ENCODE peak calls at places on chromosomes 4 and X, in six cellular contexts. One of them, this sample, is unnamed.

GRCh38 chrX:40152173-40152705 is 54.5 kb upstream of the BCOR start:
- DNase-seq in tibial nerve: no peak
- DNase-seq in uterus: no peak
- DNase-seq in stomach: peak; percentile 55
- DNase-seq in mesenchymal stem cell: peak; percentile 49
- DNase-seq in CD4-positive, alpha-beta T cell: no peak
- DNase-seq in this sample: no peak

GRCh38 chr4:54513741-54514140 is 144.0 kb upstream of the KIT start:
- DNase-seq in tibial nerve: no peak
- DNase-seq in mesenchymal stem cell: no peak
- DNase-seq in stomach: no peak
- DNase-seq in uterus: no peak
- DNase-seq in CD4-positive, alpha-beta T cell: no peak
- DNase-seq in this sample: no peak

GRCh38 chr4:2587215-2587823 is 50.9 kb downstream of the FAM193A start:
- DNase-seq in tibial nerve: no peak
- DNase-seq in stomach: no peak
- DNase-seq in CD4-positive, alpha-beta T cell: no peak
- DNase-seq in mesenchymal stem cell: no peak
- DNase-seq in uterus: no peak
- DNase-seq in this sample: no peak

GRCh38 chr4:78347527-78347926 is 204.0 kb upstream of the ANXA3 start:
- DNase-seq in tibial nerve: no peak
- DNase-seq in uterus: no peak
- DNase-seq in stomach: no peak
- DNase-seq in mesenchymal stem cell: no peak
- DNase-seq in CD4-positive, alpha-beta T cell: no peak
- DNase-seq in this sample: no peak

GRCh38 chr4:98290511-98290910 is 29.3 kb downstream of the RAP1GDS1 start:
- DNase-seq in stomach: no peak
- DNase-seq in mesenchymal stem cell: peak; percentile 30
- DNase-seq in CD4-positive, alpha-beta T cell: no peak
- DNase-seq in tibial nerve: no peak
- DNase-seq in uterus: no peak
- DNase-seq in this sample: no peak

GRCh38 chrX:8663325-8663724 is 68.6 kb downstream of the ANOS1 start:
- DNase-seq in uterus: no peak
- DNase-seq in mesenchymal stem cell: no peak
- DNase-seq in stomach: no peak
- DNase-seq in CD4-positive, alpha-beta T cell: no peak
- DNase-seq in tibial nerve: no peak
- DNase-seq in this sample: no peak

GRCh38 chr4:13543091-13543581 is 1.2 kb downstream of the NKX3-2 start:
- DNase-seq in mesenchymal stem cell: no peak
- DNase-seq in uterus: no peak
- DNase-seq in stomach: no peak
- DNase-seq in CD4-positive, alpha-beta T cell: no peak
- DNase-seq in tibial nerve: no peak
- DNase-seq in this sample: no peak

GRCh38 chr4:69860007-69860406 is at the start of gene SULT1E1:
- DNase-seq in CD4-positive, alpha-beta T cell: no peak
- DNase-seq in tibial nerve: no peak
- DNase-seq in uterus: no peak
- DNase-seq in mesenchymal stem cell: no peak
- DNase-seq in stomach: no peak
- DNase-seq in this sample: no peak

GRCh38 chrX:155028749-155029360 is 2.2 kb downstream of the FUNDC2 start:
- DNase-seq in tibial nerve: no peak
- DNase-seq in mesenchymal stem cell: peak; percentile 73
- DNase-seq in uterus: no peak
- DNase-seq in CD4-positive, alpha-beta T cell: no peak
- DNase-seq in stomach: no peak
- DNase-seq in this sample: no peak

GRCh38 chrX:155026420-155026726 is 271 bp upstream of the FUNDC2 start:
- DNase-seq in mesenchymal stem cell: no peak
- DNase-seq in tibial nerve: no peak
- DNase-seq in stomach: no peak
- DNase-seq in CD4-positive, alpha-beta T cell: no peak
- DNase-seq in uterus: no peak
- DNase-seq in this sample: no peak

GRCh38 chrX:155026727-155027508 is at the start of gene FUNDC2:
- DNase-seq in uterus: peak; percentile 91
- DNase-seq in tibial nerve: peak; percentile 83
- DNase-seq in mesenchymal stem cell: peak; percentile 95
- DNase-seq in CD4-positive, alpha-beta T cell: peak; percentile 88
- DNase-seq in stomach: peak; percentile 93
- DNase-seq in this sample: peak; percentile 81

GRCh38 chrX:155027509-155028066 is 944 bp downstream of the FUNDC2 start:
- DNase-seq in uterus: peak; percentile 46
- DNase-seq in mesenchymal stem cell: peak; percentile 88
- DNase-seq in tibial nerve: no peak
- DNase-seq in CD4-positive, alpha-beta T cell: no peak
- DNase-seq in stomach: no peak
- DNase-seq in this sample: no peak

DNA sequence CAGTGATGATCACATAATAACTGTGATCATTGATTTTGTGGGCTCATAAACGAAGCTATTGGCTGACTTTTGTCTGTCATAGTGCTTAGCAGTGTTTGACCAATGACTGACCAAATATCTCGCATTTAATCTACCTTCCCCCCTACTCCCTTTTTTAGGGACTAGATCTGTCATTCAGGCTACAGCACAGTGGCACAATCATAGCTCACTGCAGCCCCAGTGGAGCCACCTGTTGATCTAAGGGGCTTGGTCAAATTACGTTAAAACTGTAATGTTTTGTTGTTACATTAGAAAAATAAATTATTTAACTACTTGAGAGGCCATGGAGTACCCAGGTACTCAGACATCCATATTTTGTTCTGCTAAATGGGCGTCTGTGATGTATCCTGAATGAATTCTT is 1.5 kb downstream of the FUNDC2 start:
- DNase-seq in tibial nerve: no peak
- DNase-seq in CD4-positive, alpha-beta T cell: no peak
- DNase-seq in stomach: no peak
- DNase-seq in mesenchymal stem cell: no peak
- DNase-seq in uterus: no peak
- DNase-seq in this sample: no peak
- H3K27ac ChIP-seq in tibial nerve: peak overlapping the region; percentile 98
- H3K27ac ChIP-seq in CD4-positive, alpha-beta T cell: no peak overlapping the region
- H3K27ac ChIP-seq in stomach: peak overlapping the region; percentile 93
- H3K27ac ChIP-seq in mesenchymal stem cell: no peak overlapping the region
- H3K27ac ChIP-seq in uterus: peak overlapping the region; percentile 96
- H3K27ac ChIP-seq in this sample: no peak overlapping the region

GRCh38 chr4:176792348-176793059 is at the start of gene VEGFC:
- DNase-seq in uterus: peak; percentile 57
- DNase-seq in CD4-positive, alpha-beta T cell: no peak
- DNase-seq in mesenchymal stem cell: peak; percentile 80
- DNase-seq in stomach: peak; percentile 44
- DNase-seq in tibial nerve: no peak
- DNase-seq in this sample: no peak
- H3K27ac ChIP-seq in uterus: peak within 1 kb of the TSS; percentile 71
- H3K27ac ChIP-seq in CD4-positive, alpha-beta T cell: no peak within 1 kb of the TSS
- H3K27ac ChIP-seq in mesenchymal stem cell: peak within 1 kb of the TSS; percentile 20
- H3K27ac ChIP-seq in stomach: peak within 1 kb of the TSS; percentile 83
- H3K27ac ChIP-seq in tibial nerve: peak within 1 kb of the TSS; percentile 72
- H3K27ac ChIP-seq in this sample: no peak within 1 kb of the TSS

GRCh38 chr4:81566076-81566663 is 94.5 kb upstream of the RASGEF1B start:
- DNase-seq in mesenchymal stem cell: no peak
- DNase-seq in CD4-positive, alpha-beta T cell: no peak
- DNase-seq in uterus: no peak
- DNase-seq in tibial nerve: no peak
- DNase-seq in stomach: no peak
- DNase-seq in this sample: no peak
- H3K27ac ChIP-seq in mesenchymal stem cell: no peak overlapping the region
- H3K27ac ChIP-seq in CD4-positive, alpha-beta T cell: no peak overlapping the region
- H3K27ac ChIP-seq in uterus: peak overlapping the region; percentile 19
- H3K27ac ChIP-seq in tibial nerve: peak overlapping the region; percentile 80
- H3K27ac ChIP-seq in stomach: peak overlapping the region; percentile 83
- H3K27ac ChIP-seq in this sample: peak overlapping the region; percentile 13

GRCh38 chr4:156607198-156607498 is 364.5 kb downstream of the PDGFC start:
- DNase-seq in stomach: no peak
- DNase-seq in uterus: no peak
- DNase-seq in CD4-positive, alpha-beta T cell: no peak
- DNase-seq in mesenchymal stem cell: no peak
- DNase-seq in tibial nerve: no peak
- DNase-seq in this sample: no peak

GRCh38 chr4:156609421-156609820 is 362.2 kb downstream of the PDGFC start:
- DNase-seq in stomach: no peak
- DNase-seq in uterus: no peak
- DNase-seq in tibial nerve: peak; percentile 16
- DNase-seq in mesenchymal stem cell: no peak
- DNase-seq in CD4-positive, alpha-beta T cell: no peak
- DNase-seq in this sample: no peak

GRCh38 chr4:156608651-156609050 is 362.9 kb downstream of the PDGFC start:
- DNase-seq in tibial nerve: no peak
- DNase-seq in CD4-positive, alpha-beta T cell: no peak
- DNase-seq in stomach: no peak
- DNase-seq in uterus: no peak
- DNase-seq in mesenchymal stem cell: no peak
- DNase-seq in this sample: no peak

GRCh38 chr4:156606444-156607197 is 365.0 kb downstream of the PDGFC start:
- DNase-seq in CD4-positive, alpha-beta T cell: no peak
- DNase-seq in stomach: no peak
- DNase-seq in mesenchymal stem cell: peak; percentile 71
- DNase-seq in uterus: no peak
- DNase-seq in tibial nerve: no peak
- DNase-seq in this sample: no peak
- H3K27ac ChIP-seq in CD4-positive, alpha-beta T cell: no peak overlapping the region
- H3K27ac ChIP-seq in stomach: no peak overlapping the region
- H3K27ac ChIP-seq in mesenchymal stem cell: no peak overlapping the region
- H3K27ac ChIP-seq in uterus: peak overlapping the region; percentile 66
- H3K27ac ChIP-seq in tibial nerve: no peak overlapping the region
- H3K27ac ChIP-seq in this sample: no peak overlapping the region

GRCh38 chrX:41406211-41406610 is 40.9 kb upstream of the NYX start:
- DNase-seq in uterus: no peak
- DNase-seq in mesenchymal stem cell: peak; percentile 14
- DNase-seq in CD4-positive, alpha-beta T cell: no peak
- DNase-seq in tibial nerve: no peak
- DNase-seq in stomach: no peak
- DNase-seq in this sample: no peak
- H3K27ac ChIP-seq in uterus: no peak overlapping the region
- H3K27ac ChIP-seq in mesenchymal stem cell: no peak overlapping the region
- H3K27ac ChIP-seq in CD4-positive, alpha-beta T cell: no peak overlapping the region
- H3K27ac ChIP-seq in tibial nerve: no peak overlapping the region
- H3K27ac ChIP-seq in stomach: no peak overlapping the region
- H3K27ac ChIP-seq in this sample: no peak overlapping the region